ENCODE peak calls at places on chromosomes 1 and 21, in six cellular contexts. T is AG04450; M is DMS153; C is GM19239; U is stimulated activated CD4-positive, alpha-beta T cell treated with anti-CD3 and anti-CD28 coated beads, Interleukin-2, amount 100 ng/mL, for 48 hours; D is ACHN. W is an unnamed sample.

GRCh38 chr1:153957744-153958110 is 685 bp downstream of the CRTC2 start:
- DNase-seq in M (no peak), D (peak; percentile 28), U (no peak), T (no peak), C (no peak), W (peak; percentile 27)

GRCh38 chr1:38997034-38997900 is 6.2 kb downstream of the AKIRIN1 start:
- DNase-seq in D (no peak), U (no peak), M (no peak), T (no peak), C (no peak), W (no peak)

GRCh38 chr1:68331117-68331865 is 99.0 kb upstream of the WLS start:
- DNase-seq in T (peak; percentile 84), U (no peak), D (peak; percentile 9), C (no peak), M (peak; percentile 32), W (peak; percentile 99)

GRCh38 chr1:229407206-229408026 is 26.5 kb downstream of the ACTA1 start:
- DNase-seq in M (no peak), D (no peak), C (no peak), U (no peak), T (no peak), W (no peak)

GRCh38 chr21:17195965-17196364 is 316.9 kb upstream of the CXADR start:
- DNase-seq in U (no peak), C (no peak), D (no peak), T (no peak), M (no peak), W (no peak)

GRCh38 chr1:41714613-41715389 is 203.9 kb downstream of the HIVEP3 start:
- DNase-seq in C (no peak), T (no peak), U (no peak), D (no peak), M (no peak), W (no peak)

GRCh38 chr1:9261496-9261895 is 26.9 kb downstream of the H6PD start:
- DNase-seq in T (no peak), D (no peak), M (no peak), C (no peak), U (no peak), W (no peak)

GRCh38 chr1:7948950-7949349 is 8.3 kb upstream of the TNFRSF9 start:
- DNase-seq in U (no peak), D (peak; percentile 79), C (no peak), M (no peak), T (peak; percentile 58), W (peak; percentile 95)

GRCh38 chr1:29364101-29364678 is 127.9 kb downstream of the PTPRU start:
- DNase-seq in C (no peak), D (no peak), T (no peak), M (no peak), U (no peak), W (no peak)